ENCODE peak calls at places on chromosomes 1 and 21, in four cellular contexts. One of them, this sample, is unnamed.

GRCh38 chr1:41474490-41475271 is 9.8 kb downstream of the EDN2 start:
- DNase-seq in A549: no peak
- DNase-seq in GM12878: no peak
- DNase-seq in SK-N-SH: peak; percentile 71
- DNase-seq in this sample: no peak

GRCh38 chr1:200374569-200375312 is 35.1 kb downstream of the ZNF281 start:
- DNase-seq in A549: no peak
- DNase-seq in GM12878: no peak
- DNase-seq in SK-N-SH: no peak
- DNase-seq in this sample: peak; percentile 33

GRCh38 chr1:167428418-167428817 is 89.9 kb downstream of the CD247 start:
- DNase-seq in A549: no peak
- DNase-seq in GM12878: no peak
- DNase-seq in SK-N-SH: no peak
- DNase-seq in this sample: no peak

GRCh38 chr1:195738971-195739650 is 869.1 kb downstream of the KCNT2 start:
- DNase-seq in A549: no peak
- DNase-seq in GM12878: no peak
- DNase-seq in SK-N-SH: no peak
- DNase-seq in this sample: no peak

GRCh38 chr1:99441234-99442095 is 177.2 kb downstream of the PLPPR4 start:
- DNase-seq in A549: no peak
- DNase-seq in GM12878: no peak
- DNase-seq in SK-N-SH: no peak
- DNase-seq in this sample: no peak

GRCh38 chr1:158818560-158818959 is 12.6 kb upstream of the MNDA start:
- DNase-seq in A549: no peak
- DNase-seq in GM12878: no peak
- DNase-seq in SK-N-SH: no peak
- DNase-seq in this sample: no peak

GRCh38 chr1:201826830-201827229 is 2.1 kb upstream of the IPO9 start:
- DNase-seq in A549: no peak
- DNase-seq in GM12878: no peak
- DNase-seq in SK-N-SH: no peak
- DNase-seq in this sample: no peak

GRCh38 chr1:37919277-37919676 is 27.6 kb downstream of the INPP5B start:
- DNase-seq in A549: no peak
- DNase-seq in GM12878: no peak
- DNase-seq in SK-N-SH: peak; percentile 20
- DNase-seq in this sample: peak; percentile 34

GRCh38 chr1:27672750-27673112 is 739 bp upstream of the IFI6 start:
- DNase-seq in A549: no peak
- DNase-seq in GM12878: no peak
- DNase-seq in SK-N-SH: no peak
- DNase-seq in this sample: no peak

GRCh38 chr1:54249798-54250497 is 50.0 kb downstream of the MRPL37 start:
- DNase-seq in A549: peak; percentile 71
- DNase-seq in GM12878: no peak
- DNase-seq in SK-N-SH: no peak
- DNase-seq in this sample: peak; percentile 66

GRCh38 chr1:178093958-178094751 is at the start of gene RASAL2:
- DNase-seq in A549: peak; percentile 82
- DNase-seq in GM12878: no peak
- DNase-seq in SK-N-SH: peak; percentile 93
- DNase-seq in this sample: peak; percentile 41

GRCh38 chr1:22689505-22689904 is 21.1 kb upstream of the EPHB2 start:
- DNase-seq in A549: peak; percentile 77
- DNase-seq in GM12878: no peak
- DNase-seq in SK-N-SH: no peak
- DNase-seq in this sample: peak; percentile 42

GRCh38 chr1:160954158-160955104 is at the start of gene ITLN2:
- DNase-seq in A549: peak; percentile 73
- DNase-seq in GM12878: peak; percentile 16
- DNase-seq in SK-N-SH: peak; percentile 36
- DNase-seq in this sample: peak; percentile 67

GRCh38 chr1:24606621-24607020 is 36.5 kb upstream of the SRRM1 start:
- DNase-seq in A549: no peak
- DNase-seq in GM12878: no peak
- DNase-seq in SK-N-SH: no peak
- DNase-seq in this sample: no peak

GRCh38 chr1:12411747-12412146 is 181.9 kb downstream of the VPS13D start:
- DNase-seq in A549: no peak
- DNase-seq in GM12878: no peak
- DNase-seq in SK-N-SH: no peak
- DNase-seq in this sample: no peak

GRCh38 chr21:42678118-42678430 is 24.7 kb downstream of the PDE9A start:
- DNase-seq in A549: no peak
- DNase-seq in GM12878: no peak
- DNase-seq in SK-N-SH: peak; percentile 87
- DNase-seq in this sample: no peak

GRCh38 chr1:154154534-154155181 is at the start of gene NUP210L:
- DNase-seq in A549: no peak
- DNase-seq in GM12878: no peak
- DNase-seq in SK-N-SH: no peak
- DNase-seq in this sample: no peak

GRCh38 chr1:154148787-154149186 is 6.1 kb downstream of the NUP210L start:
- DNase-seq in A549: no peak
- DNase-seq in GM12878: peak; percentile 36
- DNase-seq in SK-N-SH: no peak
- DNase-seq in this sample: no peak

GRCh38 chr1:154155282-154155681 is 409 bp upstream of the NUP210L start:
- DNase-seq in A549: no peak
- DNase-seq in GM12878: no peak
- DNase-seq in SK-N-SH: no peak
- DNase-seq in this sample: no peak

GRCh38 chr1:154154053-154154452 is 820 bp downstream of the NUP210L start:
- DNase-seq in A549: no peak
- DNase-seq in GM12878: no peak
- DNase-seq in SK-N-SH: no peak
- DNase-seq in this sample: no peak

DNA sequence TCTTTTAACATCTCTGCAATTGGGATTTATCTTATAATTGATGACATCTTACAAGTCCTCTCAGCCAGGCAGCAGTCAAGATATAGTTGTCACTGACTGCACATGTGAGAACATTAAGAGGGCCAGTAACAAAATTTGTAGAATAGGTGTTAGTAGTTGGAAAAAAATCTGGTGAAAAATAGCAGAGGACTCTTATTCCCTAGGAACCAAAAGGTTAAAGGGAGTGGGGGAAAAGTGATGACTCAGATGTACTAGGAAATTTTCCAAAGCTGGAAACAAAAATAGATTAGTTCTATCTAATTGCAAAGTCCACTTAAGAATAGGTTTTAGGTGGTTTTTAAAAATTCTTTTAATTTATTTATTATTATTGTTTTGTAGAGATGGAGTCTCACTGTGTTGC is 3.6 kb downstream of the NUP210L start:
- DNase-seq in A549: no peak
- DNase-seq in GM12878: no peak
- DNase-seq in SK-N-SH: no peak
- DNase-seq in this sample: no peak
- TF ChIP-seq PBX3 in A549: no peak
- TF ChIP-seq PBX3 in GM12878: no peak
- TF ChIP-seq PBX3 in SK-N-SH: no peak
- TF ChIP-seq PBX3 in this sample: no peak

GRCh38 chr21:28144089-28144488 is 848.6 kb downstream of the LTN1 start:
- DNase-seq in A549: no peak
- DNase-seq in GM12878: no peak
- DNase-seq in SK-N-SH: no peak
- DNase-seq in this sample: no peak
- TF ChIP-seq CHD2 in A549: no peak
- TF ChIP-seq CHD2 in GM12878: no peak
- TF ChIP-seq CHD2 in SK-N-SH: no peak
- TF ChIP-seq CHD2 in this sample: no peak

GRCh38 chr21:32130031-32130891 is 148.6 kb downstream of the MIS18A start:
- DNase-seq in A549: no peak
- DNase-seq in GM12878: no peak
- DNase-seq in SK-N-SH: no peak
- DNase-seq in this sample: no peak

GRCh38 chr21:32132409-32132808 is 146.4 kb downstream of the MIS18A start:
- DNase-seq in A549: no peak
- DNase-seq in GM12878: no peak
- DNase-seq in SK-N-SH: no peak
- DNase-seq in this sample: no peak

GRCh38 chr21:32131164-32131563 is 147.7 kb downstream of the MIS18A start:
- DNase-seq in A549: no peak
- DNase-seq in GM12878: no peak
- DNase-seq in SK-N-SH: no peak
- DNase-seq in this sample: peak; percentile 31

GRCh38 chr21:32132911-32133310 is 145.9 kb downstream of the MIS18A start:
- DNase-seq in A549: no peak
- DNase-seq in GM12878: no peak
- DNase-seq in SK-N-SH: no peak
- DNase-seq in this sample: no peak

GRCh38 chr21:32131960-32132359 is 146.9 kb downstream of the MIS18A start:
- DNase-seq in A549: peak; percentile 2
- DNase-seq in GM12878: no peak
- DNase-seq in SK-N-SH: no peak
- DNase-seq in this sample: peak; percentile 20
- TF ChIP-seq PBX3 in A549: no peak
- TF ChIP-seq PBX3 in GM12878: no peak
- TF ChIP-seq PBX3 in SK-N-SH: no peak
- TF ChIP-seq PBX3 in this sample: no peak

DNA sequence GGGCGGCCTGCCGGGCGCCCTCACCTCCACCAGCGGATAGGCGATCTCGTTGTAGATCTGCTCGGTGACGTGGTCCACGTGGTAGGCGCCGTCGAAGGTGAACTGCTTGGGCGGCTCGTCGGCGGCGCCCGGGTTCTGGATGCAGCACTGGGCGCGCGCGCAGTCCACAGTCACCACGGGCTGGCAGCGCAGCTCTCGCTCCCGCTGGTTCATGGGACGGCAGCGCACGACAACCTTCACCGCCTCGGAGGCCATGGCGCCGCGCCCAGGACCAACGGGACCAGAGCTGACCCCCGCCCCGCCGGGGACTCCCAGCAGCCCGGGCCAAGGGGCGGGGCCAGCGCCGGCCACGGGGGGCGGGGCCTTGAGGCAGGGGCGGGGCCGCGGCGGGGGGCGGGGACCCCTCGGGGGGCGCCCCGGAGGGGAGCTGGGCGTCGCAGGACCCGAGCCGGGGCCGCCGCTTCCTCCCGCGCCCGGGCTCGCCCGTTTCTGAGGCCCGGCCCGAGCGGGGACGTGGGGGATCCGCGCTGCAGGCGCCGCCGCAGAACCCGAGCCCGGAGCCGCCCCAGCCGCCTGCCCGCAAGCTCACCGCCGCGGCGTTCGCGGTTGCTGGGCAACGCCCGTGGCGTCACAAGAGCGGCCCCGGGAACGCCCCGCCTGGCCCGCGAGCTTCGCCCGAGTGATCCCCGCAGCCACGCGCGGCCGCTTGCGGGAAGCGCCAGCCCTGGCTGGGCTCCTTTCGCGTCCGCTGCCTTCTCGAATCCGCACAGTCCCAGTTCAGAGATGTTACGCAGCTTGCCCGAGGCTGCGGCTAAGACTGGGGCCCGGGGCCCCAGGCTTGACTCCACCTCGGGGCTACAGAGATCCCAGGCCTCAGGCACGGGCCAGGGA is at the start of gene KIF17:
- DNase-seq in A549: peak; percentile 33
- DNase-seq in GM12878: no peak
- DNase-seq in SK-N-SH: peak; percentile 93
- DNase-seq in this sample: no peak
- TF ChIP-seq CHD2 in A549: no peak
- TF ChIP-seq CHD2 in GM12878: no peak
- TF ChIP-seq CHD2 in SK-N-SH: no peak
- TF ChIP-seq CHD2 in this sample: no peak